ENCODE peak calls at places on chromosomes 2 and 18, in seven cellular contexts. M, F, T, J, B, O and E are unnamed samples. For H3K9me3, the result is how much of the 10 kb centered on the place peaks cover.

GRCh38 chr18:9736942-9737813 is 29.1 kb downstream of the RAB31 start:
- DNase-seq in M (peak), F (peak), T (peak), J (no peak), B (no peak), O (no peak), E (peak)

GRCh38 chr2:162916286-162916801 is 77.8 kb upstream of the KCNH7 start:
- DNase-seq in M (no peak), F (no peak), T (no peak), J (no peak), B (no peak), O (no peak), E (no peak)

GRCh38 chr2:17821080-17821479 is 4.8 kb downstream of the MSGN1 start:
- DNase-seq in M (no peak), F (no peak), T (no peak), J (no peak), B (no peak), O (no peak), E (no peak)

GRCh38 chr2:238700122-238700457 is 147.8 kb upstream of the TWIST2 start:
- DNase-seq in M (no peak), F (peak), T (no peak), J (peak), B (no peak), O (no peak), E (no peak)

GRCh38 chr18:47881752-47882455 is 48.6 kb downstream of the SMAD2 start:
- DNase-seq in M (peak), F (peak), T (peak), J (peak), B (no peak), O (no peak), E (no peak)

GRCh38 chr2:54482725-54483124 is 26.6 kb downstream of the SPTBN1 start:
- DNase-seq in M (peak), F (peak), T (peak), J (peak), B (no peak), O (no peak), E (peak)

GRCh38 chr18:57837917-57838548 is 34.9 kb upstream of the ATP8B1 start:
- DNase-seq in M (no peak), F (no peak), T (no peak), J (peak), B (no peak), O (peak), E (no peak)

GRCh38 chr18:75438891-75439290 is 11.4 kb upstream of the SMIM21 start:
- DNase-seq in M (no peak), F (peak), T (no peak), J (no peak), B (no peak), O (no peak), E (no peak)

GRCh38 chr2:201707753-201708152 is 9.3 kb upstream of the MPP4 start:
- DNase-seq in M (peak), F (peak), T (no peak), J (peak), B (no peak), O (no peak), E (no peak)

GRCh38 chr18:22559414-22560282 is 141.9 kb upstream of the CTAGE1 start:
- DNase-seq in M (peak), F (peak), T (no peak), J (peak), B (no peak), O (peak), E (peak)

DNA sequence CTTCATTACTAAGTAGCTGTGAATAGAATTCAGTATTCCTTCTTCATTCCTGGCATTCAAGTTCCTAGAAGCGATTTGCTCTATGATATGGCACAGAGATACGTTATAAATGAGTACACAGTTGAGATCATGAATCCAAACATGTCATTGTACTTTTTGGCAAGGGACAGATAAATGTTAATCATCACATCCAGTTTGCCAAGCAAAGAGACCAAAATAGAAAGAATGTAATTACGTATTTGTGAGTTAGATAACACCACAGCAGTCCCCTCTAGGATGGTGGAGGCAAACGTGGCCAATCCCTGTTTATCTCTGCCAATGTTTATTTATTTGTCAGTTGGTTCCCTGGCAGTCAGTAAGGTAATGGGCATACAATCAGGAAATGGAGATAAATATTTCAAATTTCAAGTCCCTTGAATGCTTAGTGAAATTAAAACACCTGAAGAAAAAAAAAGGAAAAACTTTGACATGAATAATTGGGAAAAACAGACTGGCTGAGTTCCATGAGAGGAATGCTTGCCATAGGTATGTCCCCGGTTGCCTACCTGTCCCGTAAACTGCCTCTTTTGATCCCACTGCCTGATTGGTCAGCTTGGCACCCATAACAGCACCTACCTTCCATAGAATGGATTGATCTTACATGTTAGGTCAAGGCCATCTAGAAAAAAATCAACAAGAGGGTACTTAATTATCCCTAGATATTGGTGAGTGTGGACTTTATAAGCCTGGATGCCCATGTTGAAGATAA is 451.1 kb upstream of the NETO1 start:
- DNase-seq in M (peak), F (peak), T (no peak), J (no peak), B (no peak), O (no peak), E (no peak)
- H3K9me3 ChIP-seq in M (under half), F (under half), T (under half), J (under half), B (under half), O (under half), E (under half)

DNA sequence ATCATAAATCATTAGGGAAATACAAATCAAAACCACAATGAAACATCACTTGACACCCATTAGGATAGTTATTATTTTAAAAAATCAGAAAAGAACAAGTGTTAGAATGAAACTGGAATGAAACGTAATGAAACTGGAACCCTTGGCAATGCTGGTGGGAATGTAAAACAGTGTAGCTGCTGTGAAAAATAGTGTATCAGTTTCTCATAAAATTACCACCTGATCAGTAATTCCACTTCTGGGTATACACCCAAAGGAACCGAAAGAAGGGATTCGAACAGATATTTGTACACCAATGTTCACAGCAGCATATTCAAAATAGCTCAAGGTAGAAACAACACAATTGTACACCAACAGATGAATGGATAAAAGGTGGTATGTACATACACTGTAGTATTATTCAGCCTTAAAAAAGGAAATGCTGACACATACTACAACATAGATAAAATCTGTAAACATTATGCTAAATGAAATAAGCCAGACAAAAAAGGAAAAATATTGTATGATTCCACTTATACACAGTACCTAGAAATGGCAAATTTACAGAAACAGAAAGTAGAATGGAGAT is 27.0 kb downstream of the ROCK1 start:
- DNase-seq in M (no peak), F (no peak), T (no peak), J (no peak), B (no peak), O (no peak), E (no peak)
- H3K9me3 ChIP-seq in M (under half), F (under half), T (under half), J (under half), B (under half), O (under half), E (under half)

GRCh38 chr2:31696068-31696467 is 115.3 kb upstream of the SRD5A2 start:
- DNase-seq in M (no peak), F (no peak), T (no peak), J (no peak), B (no peak), O (no peak), E (no peak)

GRCh38 chr2:31693882-31694281 is 113.1 kb upstream of the SRD5A2 start:
- DNase-seq in M (no peak), F (peak), T (peak), J (peak), B (no peak), O (no peak), E (no peak)

GRCh38 chr2:31694444-31694843 is 113.7 kb upstream of the SRD5A2 start:
- DNase-seq in M (no peak), F (peak), T (peak), J (peak), B (no peak), O (peak), E (no peak)
- H3K9me3 ChIP-seq in M (under half), F (under half), T (under half), J (under half), B (under half), O (under half), E (under half)

DNA sequence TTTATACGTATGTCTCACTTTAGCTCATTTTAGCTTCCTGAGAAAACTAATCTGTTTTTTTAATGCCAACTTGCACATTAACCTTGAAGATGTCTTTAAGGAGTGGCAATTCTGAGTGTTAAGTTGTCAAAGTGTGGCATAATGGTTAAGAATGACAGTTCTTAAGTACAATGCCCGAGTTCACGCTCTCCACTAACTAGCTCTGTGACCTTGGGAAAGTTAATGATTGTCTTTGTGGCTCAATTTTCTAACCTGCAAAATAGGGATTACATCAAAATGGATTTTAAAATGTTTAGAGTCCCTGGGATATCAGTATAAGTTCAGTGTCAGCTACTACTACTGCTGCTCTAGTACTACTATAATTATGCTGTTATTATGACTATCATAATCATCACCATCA is 409.7 kb downstream of the SOCS6 start:
- DNase-seq in M (no peak), F (no peak), T (no peak), J (no peak), B (no peak), O (no peak), E (no peak)
- H3K9me3 ChIP-seq in M (under half), F (under half), T (under half), J (under half), B (under half), O (under half), E (under half)